ENCODE peak calls at places on chromosome 13, in four cellular contexts. U, D, Z and M are unnamed samples. For H3K4me1, the result is how much of the 10 kb centered on the place peaks cover.

GRCh38 chr13:80121038-80121437 is 219.9 kb downstream of the SPRY2 start:
- DNase-seq in U (no peak), D (no peak), Z (no peak), M (no peak)

GRCh38 chr13:81781471-81781870 is 1440.5 kb upstream of the SPRY2 start:
- DNase-seq in U (no peak), Z (no peak), D (no peak), M (no peak)

GRCh38 chr13:91684746-91685145 is 286.3 kb downstream of the GPC5 start:
- DNase-seq in U (no peak), D (no peak), Z (no peak), M (no peak)

GRCh38 chr13:25214371-25215252 is 42.5 kb upstream of the AMER2 start:
- DNase-seq in Z (no peak), U (peak), D (no peak), M (no peak)

GRCh38 chr13:52128714-52129700 is at the start of gene NEK5:
- DNase-seq in Z (no peak), U (peak), D (peak), M (peak)

GRCh38 chr13:93982189-93982918 is 497.1 kb downstream of the DCT start:
- DNase-seq in U (no peak), D (no peak), Z (no peak), M (no peak)

GRCh38 chr13:73715114-73715909 is 418.9 kb downstream of the KLF12 start:
- DNase-seq in D (no peak), Z (no peak), U (no peak), M (no peak)

GRCh38 chr13:36432106-36432544 is at the start of gene CCNA1:
- DNase-seq in Z (no peak), D (peak), U (peak), M (peak)

GRCh38 chr13:31982540-31982939 is 49.0 kb upstream of the FRY start:
- DNase-seq in Z (peak), D (no peak), U (peak), M (peak)

GRCh38 chr13:46721054-46721453 is 75.9 kb downstream of the ESD start:
- DNase-seq in D (no peak), Z (no peak), U (peak), M (peak)

GRCh38 chr13:36778083-36778671 is 40.8 kb upstream of the RFXAP start:
- DNase-seq in Z (no peak), D (no peak), U (no peak), M (no peak)

GRCh38 chr13:79560954-79561353 is 80.0 kb downstream of the NDFIP2 start:
- DNase-seq in U (no peak), Z (no peak), D (no peak), M (no peak)

GRCh38 chr13:94480672-94481145 is 1.2 kb upstream of the DCT start:
- DNase-seq in U (no peak), Z (no peak), D (no peak), M (peak)

GRCh38 chr13:100848304-100848703 is 173.7 kb upstream of the TMTC4 start:
- DNase-seq in Z (no peak), D (no peak), U (no peak), M (no peak)

GRCh38 chr13:71695662-71696061 is 171.3 kb downstream of the DACH1 start:
- DNase-seq in Z (no peak), D (no peak), U (no peak), M (no peak)

GRCh38 chr13:38191016-38191415 is 158.6 kb upstream of the UFM1 start:
- DNase-seq in D (no peak), U (no peak), Z (no peak), M (no peak)

GRCh38 chr13:113562085-113562749 is 22.3 kb upstream of the TFDP1 start:
- DNase-seq in D (peak), Z (no peak), U (peak), M (peak)

GRCh38 chr13:90447735-90448103 is 899.8 kb upstream of the MIR17HG start:
- DNase-seq in U (peak), D (no peak), Z (no peak), M (no peak)

GRCh38 chr13:102710261-102710679 is 15.4 kb upstream of the METTL21C start:
- DNase-seq in D (no peak), U (no peak), Z (no peak), M (no peak)

GRCh38 chr13:79895416-79895815 is 414.5 kb downstream of the NDFIP2 start:
- DNase-seq in Z (no peak), D (no peak), U (no peak), M (no peak)

GRCh38 chr13:114128348-114128623 is 4.1 kb downstream of the RASA3 start:
- DNase-seq in U (no peak), Z (no peak), D (no peak), M (no peak)

GRCh38 chr13:37074703-37075102 is 15.2 kb upstream of the SUPT20H start:
- DNase-seq in Z (no peak), U (peak), D (no peak), M (no peak)

DNA sequence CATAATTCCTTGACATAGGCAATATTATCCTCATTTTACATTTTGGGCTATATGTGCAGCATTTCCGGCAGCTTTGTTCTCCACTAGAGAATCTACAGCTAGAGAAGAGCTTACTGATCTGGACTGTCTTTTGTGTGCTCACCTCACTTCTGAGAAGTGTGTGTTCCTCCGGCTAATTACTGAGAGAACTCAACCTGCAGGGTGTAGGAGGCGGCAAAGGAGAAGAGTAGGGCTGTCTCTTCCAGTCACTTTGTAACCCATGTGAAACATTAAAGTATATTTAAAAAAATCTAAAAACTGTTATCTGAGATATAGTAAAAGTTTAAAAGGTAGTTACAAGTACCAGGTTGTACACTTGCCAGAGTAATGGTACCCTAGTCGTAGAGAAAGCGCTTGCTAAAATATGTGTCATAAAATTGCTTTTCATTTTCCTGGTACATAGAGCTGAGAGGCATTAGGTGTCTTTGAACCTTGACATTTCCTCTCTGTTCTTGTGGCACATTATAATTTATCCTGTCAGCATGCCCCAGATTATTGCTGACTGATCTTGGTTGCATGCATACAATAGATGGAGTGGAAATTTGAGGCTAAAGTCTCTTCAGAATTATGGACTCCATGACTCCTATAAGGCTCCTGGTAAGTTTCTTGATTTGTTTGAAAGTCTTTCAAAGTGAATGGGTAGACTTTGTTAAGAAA is 381.9 kb downstream of the LMO7 start:
- DNase-seq in Z (no peak), D (no peak), U (no peak), M (no peak)
- TF ChIP-seq CTCF in Z (no peak), D (no peak), U (no peak), M (no peak)

DNA sequence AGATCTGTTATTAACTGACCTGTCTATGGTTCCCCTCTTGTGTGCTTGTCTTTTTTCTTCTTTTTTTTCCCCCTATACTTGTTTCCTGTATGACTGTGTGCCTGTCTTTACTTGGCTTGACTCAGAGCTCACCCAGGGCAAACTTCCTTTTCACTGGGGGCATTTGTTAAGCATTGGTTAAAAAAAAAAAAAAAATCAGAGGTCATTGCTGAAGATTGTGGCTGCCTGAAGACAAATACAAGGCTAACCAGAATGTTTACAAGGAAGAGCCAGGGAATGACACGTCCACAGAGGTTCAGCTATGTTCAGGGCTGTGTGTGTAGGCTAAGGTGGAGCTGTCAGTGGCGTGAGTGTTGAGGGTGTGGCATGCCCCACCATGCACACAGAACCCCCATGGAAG is 47.1 kb downstream of the LNX2 start:
- DNase-seq in D (no peak), Z (no peak), U (peak), M (no peak)
- H3K27ac ChIP-seq in D (no peak), Z (no peak), U (no peak), M (no peak)

DNA sequence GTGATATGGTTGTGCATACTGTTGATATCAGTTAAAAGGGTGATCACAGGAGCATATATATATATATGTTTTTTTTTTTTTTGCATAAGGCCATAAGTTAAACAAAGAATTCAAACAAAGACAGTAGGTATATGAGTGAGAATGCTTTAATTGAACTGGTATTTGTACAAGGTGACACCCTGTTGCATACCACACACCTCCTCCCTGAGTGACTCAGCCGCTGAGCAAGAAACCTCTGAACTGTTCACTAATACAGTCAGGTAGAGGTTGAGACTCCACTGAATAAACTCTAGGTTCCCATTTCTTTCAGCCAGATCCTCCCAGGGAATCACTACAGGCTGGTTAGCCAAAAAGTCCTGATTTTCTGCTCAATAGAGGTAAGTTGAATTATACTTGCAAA is at the start of gene SCEL:
- DNase-seq in U (no peak), Z (no peak), D (no peak), M (no peak)
- H3K4me1 ChIP-seq in U (under half), Z (under half), D (under half), M (under half)

GRCh38 chr13:33070713-33071112 is 54.5 kb downstream of the KL start:
- DNase-seq in U (no peak), Z (no peak), D (no peak), M (no peak)

GRCh38 chr13:33072282-33072681 is 56.1 kb downstream of the KL start:
- DNase-seq in U (no peak), D (no peak), Z (no peak), M (no peak)

GRCh38 chr13:33072759-33073158 is 56.5 kb downstream of the KL start:
- DNase-seq in Z (no peak), D (no peak), U (no peak), M (no peak)

GRCh38 chr13:33066329-33066728 is 50.1 kb downstream of the KL start:
- DNase-seq in D (no peak), U (no peak), Z (no peak), M (no peak)

GRCh38 chr13:33069365-33069764 is 53.1 kb downstream of the KL start:
- DNase-seq in D (no peak), Z (no peak), U (no peak), M (no peak)
- TF ChIP-seq CTCF in D (peak), Z (no peak), U (peak), M (peak)

GRCh38 chr13:111179908-111180756 is 65.0 kb downstream of the ARHGEF7 start:
- DNase-seq in Z (no peak), U (no peak), D (no peak), M (no peak)
- H3K27ac ChIP-seq in Z (peak), U (no peak), D (no peak), M (peak)

GRCh38 chr13:41496420-41497234 is 39.3 kb downstream of the RGCC start:
- DNase-seq in U (no peak), D (no peak), Z (no peak), M (no peak)
- H3K4me1 ChIP-seq in U (under half), D (under half), Z (half or more), M (half or more)

DNA sequence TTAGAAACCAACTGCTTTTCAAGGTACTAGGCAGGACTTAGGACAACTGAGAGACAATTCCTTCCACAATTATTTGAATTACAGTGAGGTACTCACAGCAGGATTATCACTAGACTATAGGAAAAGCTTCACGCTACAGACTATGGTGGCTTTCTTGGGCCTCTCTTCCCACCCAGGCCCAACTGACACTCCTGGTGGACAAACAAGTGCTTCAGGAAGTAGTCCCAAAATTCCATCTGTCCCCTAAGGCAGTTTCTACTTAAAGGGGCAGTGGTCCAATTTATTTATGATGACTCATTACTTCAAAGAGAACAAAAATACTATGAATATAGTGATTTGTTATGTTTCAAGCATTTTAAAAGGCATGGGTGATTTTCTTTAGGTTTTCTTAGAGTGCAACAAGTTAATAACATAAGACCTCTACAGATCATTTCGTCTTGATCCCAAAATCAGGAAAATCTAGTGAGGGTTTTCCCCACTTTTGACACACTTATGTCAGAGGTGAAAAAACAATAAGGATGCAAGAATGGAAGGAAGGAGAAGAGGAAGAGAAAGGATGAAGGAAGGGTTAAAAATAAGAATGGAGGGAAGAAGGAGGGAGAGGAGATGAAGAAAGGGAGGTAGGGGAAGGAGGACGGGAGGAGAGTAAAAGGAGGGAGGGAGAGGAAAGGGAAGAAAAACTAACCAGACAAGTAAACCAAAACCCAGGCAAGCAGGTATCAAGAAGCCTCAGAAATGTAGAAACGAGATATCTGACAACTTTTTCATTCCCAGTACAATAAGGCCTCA is 100.7 kb downstream of the SERP2 start:
- DNase-seq in Z (no peak), U (peak), D (no peak), M (no peak)
- TF ChIP-seq CTCF in Z (no peak), U (no peak), D (no peak), M (peak)

DNA sequence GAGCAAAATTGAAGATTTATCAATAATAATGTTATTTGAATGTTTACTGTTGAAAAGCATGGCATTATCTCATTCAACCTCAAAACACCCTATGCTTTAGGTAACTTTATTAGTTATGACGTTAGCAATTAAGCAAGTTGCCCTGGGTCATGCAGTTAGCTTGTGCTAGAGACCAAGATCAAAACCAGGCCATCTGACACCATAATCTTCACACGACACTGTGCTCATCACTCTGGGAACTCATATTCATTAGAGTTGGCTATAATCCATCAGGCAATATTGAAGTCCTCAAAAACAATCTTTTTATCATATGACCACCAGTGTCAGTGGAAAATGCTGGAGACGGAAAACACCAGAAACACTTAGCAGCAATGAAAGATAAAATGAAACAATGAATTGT is 253.5 kb downstream of the PCDH20 start:
- DNase-seq in D (no peak), Z (no peak), U (no peak), M (no peak)
- H3K27ac ChIP-seq in D (no peak), Z (peak), U (no peak), M (peak)

GRCh38 chr13:99341969-99342722 is 34.9 kb upstream of the GPR183 start:
- DNase-seq in D (no peak), Z (no peak), U (no peak), M (no peak)
- H3K4me1 ChIP-seq in D (under half), Z (under half), U (under half), M (under half)